ENCODE peak calls at places on chromosome 16, in eight cellular contexts. E, A, R, Q, S, Z, D and P are unnamed samples.

GRCh38 chr16:86171329-86171728 is 272.4 kb downstream of the IRF8 start:
- DNase-seq in S (peak; percentile 11), E (no peak), Q (no peak), Z (no peak), R (no peak), A (peak; percentile 11), D (peak; percentile 31), P (no peak)

GRCh38 chr16:56848955-56849689 is 15.9 kb upstream of the SLC12A3 start:
- DNase-seq in E (no peak), A (peak; percentile 73), Z (no peak), S (peak; percentile 41), Q (no peak), R (no peak), D (no peak), P (peak; percentile 64)

GRCh38 chr16:4663756-4664465 is 29.5 kb upstream of the NUDT16L1 start:
- DNase-seq in Z (no peak), Q (no peak), S (no peak), E (peak; percentile 95), A (no peak), D (no peak), R (no peak), P (no peak)

GRCh38 chr16:14172200-14172805 is 101.2 kb downstream of the MRTFB start:
- DNase-seq in R (no peak), Q (no peak), A (peak; percentile 81), Z (no peak), E (no peak), D (no peak), S (peak; percentile 43), P (peak; percentile 11)

GRCh38 chr16:24986512-24987303 is 28.5 kb downstream of the ARHGAP17 start:
- DNase-seq in R (no peak), A (peak; percentile 86), Z (no peak), Q (no peak), D (no peak), S (peak; percentile 65), E (peak; percentile 85), P (peak; percentile 81)

GRCh38 chr16:75251280-75252048 is at the start of gene BCAR1:
- DNase-seq in R (no peak), A (peak; percentile 92), D (peak; percentile 78), S (peak; percentile 77), E (no peak), Z (peak; percentile 95), Q (no peak), P (no peak)

GRCh38 chr16:89953671-89954406 is 5.3 kb downstream of the DEF8 start:
- DNase-seq in Z (no peak), D (no peak), R (no peak), A (no peak), Q (no peak), E (no peak), S (no peak), P (no peak)

GRCh38 chr16:89324056-89325010 is 106.8 kb downstream of the ZNF778 start:
- DNase-seq in A (peak; percentile 59), D (no peak), Z (no peak), Q (no peak), S (peak; percentile 87), R (no peak), E (no peak), P (peak; percentile 48)

GRCh38 chr16:10120953-10121352 is 61.3 kb downstream of the GRIN2A start:
- DNase-seq in Z (no peak), D (no peak), Q (no peak), S (no peak), R (no peak), A (no peak), E (no peak), P (no peak)

GRCh38 chr16:88533381-88533831 is 36.8 kb upstream of the ZC3H18 start:
- DNase-seq in S (peak; percentile 22), A (peak; percentile 56), R (no peak), Q (no peak), E (no peak), Z (peak; percentile 70), D (no peak), P (no peak)

GRCh38 chr16:67518676-67519075 is 10.0 kb upstream of the RIPOR1 start:
- DNase-seq in Z (no peak), S (no peak), D (no peak), E (no peak), A (no peak), Q (no peak), R (no peak), P (no peak)

GRCh38 chr16:86427327-86427935 is 82.9 kb upstream of the FOXF1 start:
- DNase-seq in R (no peak), Z (no peak), Q (no peak), D (no peak), A (no peak), S (no peak), E (no peak), P (no peak)

GRCh38 chr16:30769379-30770089 is 7.4 kb downstream of the RNF40 start:
- DNase-seq in Z (no peak), R (no peak), A (no peak), S (no peak), D (no peak), Q (no peak), E (no peak), P (no peak)

GRCh38 chr16:26658486-26658885 is 408.2 kb upstream of the C16orf82 start:
- DNase-seq in E (no peak), S (no peak), R (no peak), D (no peak), Q (no peak), A (no peak), Z (no peak), P (no peak)

GRCh38 chr16:60392380-60392779 is 1643.9 kb downstream of the CDH8 start:
- DNase-seq in R (no peak), Z (no peak), A (no peak), Q (no peak), D (no peak), S (no peak), E (no peak), P (no peak)